ENCODE peak calls at places on chromosomes 3 and 15, in nine cellular contexts. L, S, Q, H, E, X, Z, F and B are unnamed samples.

GRCh38 chr3:116299646-116300081 is 145.6 kb downstream of the LSAMP start:
- DNase-seq in Z (no peak), S (no peak), Q (no peak), H (no peak), L (no peak), X (peak; percentile 57), F (no peak), E (no peak), B (no peak)

GRCh38 chr3:156404217-156404616 is 150.7 kb downstream of the SSR3 start:
- DNase-seq in E (no peak), S (no peak), X (no peak), H (no peak), L (no peak), Z (no peak), F (no peak), Q (no peak), B (no peak)

GRCh38 chr3:122784436-122784835 is 9.2 kb downstream of the HSPBAP1 start:
- DNase-seq in X (no peak), H (no peak), S (peak; percentile 85), L (no peak), Z (no peak), E (peak; percentile 79), Q (no peak), F (no peak), B (peak; percentile 72)

GRCh38 chr3:57893156-57893555 is 115.1 kb upstream of the FLNB start:
- DNase-seq in F (no peak), H (no peak), Z (no peak), Q (no peak), X (no peak), E (no peak), L (no peak), S (no peak), B (no peak)

GRCh38 chr3:39088889-39089288 is 18.5 kb downstream of the GORASP1 start:
- DNase-seq in H (no peak), Q (no peak), E (no peak), S (peak; percentile 31), X (no peak), F (no peak), Z (no peak), L (no peak), B (peak; percentile 31)

GRCh38 chr3:140546649-140547048 is 131.2 kb upstream of the TRIM42 start:
- DNase-seq in Q (no peak), L (no peak), Z (no peak), H (no peak), S (no peak), X (no peak), F (no peak), E (no peak), B (no peak)

GRCh38 chr15:67941643-67942315 is 101.9 kb upstream of the RNU6-1 start:
- DNase-seq in L (no peak), Q (no peak), H (no peak), F (no peak), S (peak; percentile 12), E (peak; percentile 50), X (no peak), Z (no peak), B (no peak)

GRCh38 chr3:133849346-133849745 is 43.7 kb downstream of the SRPRB start:
- DNase-seq in Q (no peak), Z (no peak), S (no peak), E (no peak), H (no peak), L (no peak), X (no peak), F (no peak), B (no peak)

GRCh38 chr15:90697180-90697579 is 20.0 kb upstream of the BLM start:
- DNase-seq in F (no peak), S (no peak), H (no peak), L (no peak), E (no peak), Q (no peak), Z (no peak), X (no peak), B (no peak)

GRCh38 chr3:113234688-113235260 is 23.4 kb downstream of the BOC start:
- DNase-seq in F (no peak), L (no peak), S (peak; percentile 38), H (no peak), E (no peak), Q (no peak), X (no peak), Z (no peak), B (peak; percentile 24)

GRCh38 chr3:168001244-168001643 is 94.5 kb downstream of the GOLIM4 start:
- DNase-seq in Q (no peak), Z (no peak), X (no peak), L (no peak), E (no peak), S (no peak), H (no peak), F (no peak), B (no peak)

GRCh38 chr15:67033521-67033920 is 31.9 kb upstream of the SMAD3 start:
- DNase-seq in S (no peak), X (no peak), E (no peak), H (no peak), F (no peak), Z (no peak), Q (no peak), L (peak; percentile 58), B (no peak)

GRCh38 chr15:83106994-83107840 is at the start of gene TM6SF1:
- DNase-seq in X (no peak), F (peak; percentile 61), S (no peak), Q (no peak), L (peak; percentile 61), H (no peak), Z (no peak), E (no peak), B (no peak)

GRCh38 chr3:99875925-99876781 is 58.5 kb downstream of the CMSS1 start:
- DNase-seq in E (peak; percentile 42), S (peak; percentile 79), H (no peak), L (peak; percentile 78), Q (no peak), Z (peak; percentile 91), F (peak; percentile 93), X (peak; percentile 83), B (peak; percentile 83)

GRCh38 chr3:11580645-11581044 is 63.1 kb downstream of the VGLL4 start:
- DNase-seq in E (no peak), Z (no peak), X (no peak), H (no peak), S (peak; percentile 52), L (no peak), F (no peak), Q (no peak), B (no peak)

GRCh38 chr3:11576453-11576852 is 67.3 kb downstream of the VGLL4 start:
- DNase-seq in F (no peak), X (no peak), Z (no peak), L (no peak), S (no peak), E (no peak), H (no peak), Q (no peak), B (no peak)

GRCh38 chr3:11574981-11575669 is 68.6 kb downstream of the VGLL4 start:
- DNase-seq in Z (no peak), X (no peak), Q (no peak), H (no peak), F (no peak), S (no peak), L (no peak), E (no peak), B (no peak)

GRCh38 chr3:11578169-11578568 is 65.5 kb downstream of the VGLL4 start:
- DNase-seq in S (no peak), E (no peak), Q (no peak), H (no peak), F (no peak), L (no peak), X (no peak), Z (no peak), B (no peak)

GRCh38 chr3:11575964-11576363 is 67.8 kb downstream of the VGLL4 start:
- DNase-seq in L (no peak), E (no peak), Z (no peak), X (no peak), H (no peak), Q (no peak), F (no peak), S (no peak), B (no peak)
- TF ChIP-seq CTCF in L (no peak), E (no peak), Z (no peak), X (no peak), H (no peak), Q (no peak), F (no peak), S (no peak), B (no peak)

GRCh38 chr15:49881433-49881832 is 237.6 kb downstream of the ATP8B4 start:
- DNase-seq in E (no peak), Z (no peak), H (no peak), X (no peak), Q (no peak), F (no peak), L (no peak), S (no peak), B (no peak)

GRCh38 chr15:49877871-49878511 is 241.0 kb downstream of the ATP8B4 start:
- DNase-seq in E (no peak), F (no peak), H (peak; percentile 78), S (peak; percentile 69), X (no peak), Z (no peak), Q (no peak), L (no peak), B (peak; percentile 79)

GRCh38 chr15:49875392-49875791 is 243.6 kb downstream of the ATP8B4 start:
- DNase-seq in X (no peak), L (no peak), H (no peak), E (no peak), F (no peak), S (no peak), Z (no peak), Q (no peak), B (no peak)

GRCh38 chr15:49877117-49877860 is 241.7 kb downstream of the ATP8B4 start:
- DNase-seq in H (no peak), Q (no peak), S (peak; percentile 60), F (no peak), Z (no peak), L (no peak), E (no peak), X (no peak), B (peak; percentile 74)

GRCh38 chr15:49876401-49877038 is 242.5 kb downstream of the ATP8B4 start:
- DNase-seq in Q (no peak), S (no peak), X (no peak), E (no peak), Z (no peak), L (no peak), F (peak; percentile 17), H (no peak), B (no peak)
- TF ChIP-seq CTCF in Q (peak; percentile 12), S (peak; percentile 32), X (no peak), E (peak; percentile 42), Z (no peak), L (peak; percentile 31), F (peak; percentile 25), H (peak; percentile 10), B (peak; percentile 4)

GRCh38 chr15:91973481-91973880 is 120.0 kb downstream of the SLCO3A1 start:
- DNase-seq in H (no peak), Z (no peak), S (no peak), X (no peak), Q (no peak), E (peak; percentile 74), F (no peak), L (peak; percentile 27), B (no peak)
- TF ChIP-seq CTCF in H (no peak), Z (no peak), S (peak; percentile 3), X (no peak), Q (no peak), E (peak; percentile 92), F (peak; percentile 11), L (peak; percentile 33), B (peak; percentile 11)

GRCh38 chr3:146747928-146748327 is 142.8 kb upstream of the PLSCR5 start:
- DNase-seq in S (peak; percentile 33), L (no peak), Z (no peak), F (peak; percentile 13), X (peak; percentile 79), H (peak; percentile 14), E (no peak), Q (peak; percentile 0), B (peak; percentile 71)
- TF ChIP-seq CTCF in S (peak; percentile 39), L (no peak), Z (peak; percentile 71), F (peak; percentile 26), X (peak; percentile 61), H (peak; percentile 55), E (no peak), Q (peak; percentile 56), B (peak; percentile 50)